ENCODE peak calls at places on chromosome 14, in nine cellular contexts. T is stimulated activated CD4-positive, alpha-beta T cell treated with anti-CD3 and anti-CD28 coated beads, Interleukin-15, amount 100 ng/mL, for 1 hour; U is aorta; F is anterior cingulate cortex; I is T-helper 2 cell; Z is SW480; P is activated gamma-delta T cell treated with Interleukin-2 at 50 U/mL for 16 hours; L is activated effector memory CD4-positive, alpha-beta T cell treated with anti-CD3 and anti-CD28 coated beads, Interleukin-2, amount 50 U/mL, for 16 hours; B is stimulated activated CD8-positive, alpha-beta memory T cell treated with anti-CD3 and anti-CD28 coated beads, Interleukin-4, amount 100 ng/mL, for 1 hour. V is an unnamed sample.

GRCh38 chr14:103111297-103111981 is 11.8 kb upstream of the TNFAIP2 start:
- DNase-seq in T (no peak), U (no peak), F (no peak), I (no peak), Z (no peak), P (no peak), L (no peak), B (no peak), V (no peak)

GRCh38 chr14:105860615-105861580 is 334.5 kb downstream of the TMEM121 start:
- DNase-seq in T (no peak), U (peak), F (no peak), I (no peak), Z (no peak), P (no peak), L (peak), B (no peak), V (no peak)

GRCh38 chr14:101881426-101881825 is 82.9 kb upstream of the DYNC1H1 start:
- DNase-seq in T (no peak), U (no peak), F (no peak), I (no peak), Z (no peak), P (no peak), L (no peak), B (no peak), V (no peak)

GRCh38 chr14:23136566-23137133 is 17.6 kb upstream of the CEBPE start:
- DNase-seq in T (no peak), U (no peak), F (no peak), I (no peak), Z (no peak), P (no peak), L (no peak), B (no peak), V (no peak)

GRCh38 chr14:24085215-24085614 is 8.9 kb upstream of the PCK2 start:
- DNase-seq in T (no peak), U (no peak), F (no peak), I (no peak), Z (no peak), P (no peak), L (no peak), B (no peak), V (no peak)

GRCh38 chr14:23401331-23401730 is 6.7 kb downstream of the MYH6 start:
- DNase-seq in T (no peak), U (no peak), F (no peak), I (no peak), Z (no peak), P (no peak), L (no peak), B (no peak), V (no peak)

GRCh38 chr14:92443741-92444140 is 69.8 kb upstream of the RIN3 start:
- DNase-seq in T (no peak), U (peak), F (no peak), I (no peak), Z (no peak), P (no peak), L (no peak), B (no peak), V (peak)

GRCh38 chr14:58904771-58905170 is 267.0 kb downstream of the DACT1 start:
- DNase-seq in T (no peak), U (no peak), F (no peak), I (no peak), Z (no peak), P (no peak), L (no peak), B (no peak), V (no peak)

GRCh38 chr14:75264036-75264435 is 14.6 kb upstream of the FOS start:
- DNase-seq in T (no peak), U (no peak), F (no peak), I (no peak), Z (no peak), P (no peak), L (no peak), B (no peak), V (no peak)

GRCh38 chr14:88835661-88836060 is 11.2 kb downstream of the TTC8 start:
- DNase-seq in T (no peak), U (no peak), F (no peak), I (no peak), Z (no peak), P (no peak), L (no peak), B (no peak), V (no peak)

GRCh38 chr14:88598097-88598675 is 35.3 kb downstream of the ZC3H14 start:
- DNase-seq in T (no peak), U (no peak), F (no peak), I (no peak), Z (no peak), P (no peak), L (no peak), B (no peak), V (no peak)

GRCh38 chr14:95184413-95184790 is 27.1 kb upstream of the DICER1 start:
- DNase-seq in T (no peak), U (no peak), F (no peak), I (no peak), Z (no peak), P (no peak), L (no peak), B (no peak), V (no peak)

GRCh38 chr14:100653409-100653808 is 66.2 kb upstream of the BEGAIN start:
- DNase-seq in T (no peak), U (no peak), F (no peak), I (no peak), Z (no peak), P (no peak), L (peak), B (no peak), V (no peak)

GRCh38 chr14:77962731-77963520 is 163.0 kb downstream of the ADCK1 start:
- DNase-seq in T (no peak), U (no peak), F (no peak), I (no peak), Z (no peak), P (no peak), L (no peak), B (no peak), V (no peak)

GRCh38 chr14:105152794-105153241 is 15.8 kb downstream of the JAG2 start:
- DNase-seq in T (no peak), U (peak), F (no peak), I (no peak), Z (no peak), P (no peak), L (no peak), B (no peak), V (no peak)

GRCh38 chr14:21070610-21071224 is 613 bp downstream of the ARHGEF40 start:
- DNase-seq in T (no peak), U (peak), F (no peak), I (peak), Z (peak), P (no peak), L (peak), B (no peak), V (peak)

GRCh38 chr14:60553855-60554254 is 44.9 kb downstream of the SIX6 start:
- DNase-seq in T (no peak), U (no peak), F (no peak), I (no peak), Z (no peak), P (no peak), L (no peak), B (no peak), V (no peak)

GRCh38 chr14:58637040-58637390 is 747 bp upstream of the DACT1 start:
- DNase-seq in T (no peak), U (peak), F (no peak), I (no peak), Z (no peak), P (no peak), L (peak), B (no peak), V (peak)

GRCh38 chr14:22231022-22231421 is 358.0 kb downstream of the DAD1 start:
- DNase-seq in T (no peak), U (no peak), F (no peak), I (no peak), Z (no peak), P (peak), L (peak), B (no peak), V (no peak)

GRCh38 chr14:65791551-65791981 is 379.0 kb downstream of the FUT8 start:
- DNase-seq in T (no peak), U (no peak), F (no peak), I (peak), Z (no peak), P (peak), L (no peak), B (no peak), V (no peak)

GRCh38 chr14:95432152-95433093 is 84.0 kb downstream of the SYNE3 start:
- DNase-seq in T (no peak), U (peak), F (peak), I (no peak), Z (no peak), P (no peak), L (no peak), B (no peak), V (no peak)

GRCh38 chr14:49692191-49692757 is 646 bp upstream of the KLHDC1 start:
- DNase-seq in T (no peak), U (no peak), F (no peak), I (no peak), Z (no peak), P (no peak), L (no peak), B (no peak), V (no peak)

GRCh38 chr14:103767306-103767894 is 51.8 kb downstream of the ZFYVE21 start:
- DNase-seq in T (no peak), U (no peak), F (no peak), I (no peak), Z (no peak), P (no peak), L (no peak), B (no peak), V (no peak)

GRCh38 chr14:99169776-99170356 is 102.1 kb downstream of the BCL11B start:
- DNase-seq in T (no peak), U (no peak), F (no peak), I (no peak), Z (no peak), P (no peak), L (no peak), B (no peak), V (no peak)

GRCh38 chr14:64294672-64295413 is 672 bp upstream of the ESR2 start:
- DNase-seq in T (peak), U (peak), F (peak), I (peak), Z (peak), P (peak), L (peak), B (peak), V (no peak)

GRCh38 chr14:96568646-96569045 is 66.5 kb downstream of the PAPOLA start:
- DNase-seq in T (no peak), U (no peak), F (no peak), I (no peak), Z (no peak), P (no peak), L (no peak), B (no peak), V (no peak)

GRCh38 chr14:105421723-105422615 is 2.3 kb downstream of the MTA1 start:
- DNase-seq in T (no peak), U (no peak), F (no peak), I (no peak), Z (no peak), P (no peak), L (no peak), B (no peak), V (no peak)

GRCh38 chr14:102181187-102181586 is 41.5 kb downstream of the WDR20 start:
- DNase-seq in T (no peak), U (no peak), F (no peak), I (no peak), Z (no peak), P (no peak), L (no peak), B (no peak), V (no peak)

GRCh38 chr14:92877757-92878431 is 45.1 kb upstream of the CHGA start:
- DNase-seq in T (no peak), U (no peak), F (no peak), I (no peak), Z (no peak), P (no peak), L (no peak), B (no peak), V (no peak)

GRCh38 chr14:92160619-92161018 is 38.9 kb downstream of the CPSF2 start:
- DNase-seq in T (no peak), U (no peak), F (no peak), I (no peak), Z (no peak), P (no peak), L (no peak), B (no peak), V (peak)

GRCh38 chr14:21846227-21846885 is 172.7 kb upstream of the OR4E1 start:
- DNase-seq in T (peak), U (no peak), F (no peak), I (peak), Z (peak), P (peak), L (peak), B (peak), V (no peak)

GRCh38 chr14:88667555-88668273 is 104.9 kb downstream of the ZC3H14 start:
- DNase-seq in T (peak), U (no peak), F (peak), I (peak), Z (peak), P (peak), L (peak), B (peak), V (peak)

GRCh38 chr14:51082394-51082793 is 12.5 kb downstream of the TRIM9 start:
- DNase-seq in T (no peak), U (no peak), F (no peak), I (no peak), Z (no peak), P (no peak), L (no peak), B (no peak), V (no peak)